ENCODE peak calls at places on chromosomes 5 and 9, in five cellular contexts. P is PC-3, N is colonic mucosa, Y is hepatocyte, I is neuronal stem cell. R is an unnamed sample.
A peak's percentile ranks its signal among the peaks of the same experiment; 100 is the strongest.

GRCh38 chr5:147303976-147304375 is 69.2 kb downstream of the STK32A start:
- DNase-seq in P (peak; percentile 88), N (no peak), Y (no peak), I (no peak), R (no peak)

GRCh38 chr5:54841481-54841880 is 143.9 kb downstream of the ESM1 start:
- DNase-seq in P (no peak), N (no peak), Y (no peak), I (no peak), R (no peak)

GRCh38 chr5:32712463-32713395 is 1.6 kb downstream of the NPR3 start:
- DNase-seq in P (peak; percentile 15), N (no peak), Y (no peak), I (peak; percentile 8), R (peak; percentile 74)

GRCh38 chr5:88145603-88146467 is 122.8 kb downstream of the TMEM161B start:
- DNase-seq in P (no peak), N (no peak), Y (peak; percentile 45), I (peak; percentile 37), R (peak; percentile 79)

GRCh38 chr5:133236976-133237375 is 185.2 kb downstream of the HSPA4 start:
- DNase-seq in P (no peak), N (no peak), Y (no peak), I (no peak), R (peak; percentile 42)

GRCh38 chr9:653421-653820 is 188.1 kb upstream of the DMRT1 start:
- DNase-seq in P (no peak), N (no peak), Y (no peak), I (no peak), R (no peak)

GRCh38 chr9:113906411-113907110 is 30.5 kb downstream of the ZNF618 start:
- DNase-seq in P (no peak), N (no peak), Y (no peak), I (no peak), R (no peak)

GRCh38 chr9:133031496-133031911 is 707 bp downstream of the GTF3C5 start:
- DNase-seq in P (peak; percentile 39), N (no peak), Y (no peak), I (no peak), R (peak; percentile 62)

GRCh38 chr5:12911156-12911555 is 1006.9 kb upstream of the CTNND2 start:
- DNase-seq in P (no peak), N (no peak), Y (no peak), I (no peak), R (no peak)

GRCh38 chr5:107875834-107876233 is 205.1 kb upstream of the EFNA5 start:
- DNase-seq in P (no peak), N (no peak), Y (peak; percentile 23), I (no peak), R (peak; percentile 52)

GRCh38 chr5:121870489-121870888 is 18.8 kb downstream of the FTMT start:
- DNase-seq in P (peak; percentile 31), N (no peak), Y (peak; percentile 38), I (no peak), R (no peak)

GRCh38 chr9:20683351-20684034 is 566 bp upstream of the FOCAD start:
- DNase-seq in P (peak; percentile 17), N (peak; percentile 63), Y (peak; percentile 81), I (no peak), R (no peak)

GRCh38 chr9:38707885-38708640 is 11.9 kb downstream of the FAM240B start:
- DNase-seq in P (peak; percentile 29), N (no peak), Y (no peak), I (no peak), R (peak; percentile 78)

GRCh38 chr5:53399921-53400697 is 80.3 kb upstream of the FST start:
- DNase-seq in P (no peak), N (no peak), Y (no peak), I (no peak), R (no peak)

GRCh38 chr9:135498381-135499126 is 1.9 kb upstream of the MRPS2 start:
- DNase-seq in P (no peak), N (no peak), Y (no peak), I (no peak), R (no peak)

GRCh38 chr5:153938131-153938842 is 100.4 kb downstream of the FAM114A2 start:
- DNase-seq in P (no peak), N (no peak), Y (no peak), I (no peak), R (no peak)

GRCh38 chr9:77707696-77708095 is 59.6 kb upstream of the GNA14 start:
- DNase-seq in P (peak; percentile 91), N (no peak), Y (peak; percentile 71), I (no peak), R (no peak)

GRCh38 chr9:2015581-2016410 is 649 bp downstream of the SMARCA2 start:
- DNase-seq in P (peak; percentile 10), N (peak; percentile 57), Y (peak; percentile 73), I (peak; percentile 50), R (peak; percentile 86)

GRCh38 chr5:1058988-1059883 is 50.6 kb downstream of the NKD2 start:
- DNase-seq in P (no peak), N (no peak), Y (no peak), I (no peak), R (no peak)

GRCh38 chr5:83364322-83365299 is 106.9 kb upstream of the VCAN start:
- DNase-seq in P (no peak), N (no peak), Y (no peak), I (no peak), R (no peak)

GRCh38 chr5:140042551-140043507 is at the start of gene NRG2:
- DNase-seq in P (peak; percentile 53), N (peak; percentile 51), Y (peak; percentile 62), I (peak; percentile 69), R (peak; percentile 94)

GRCh38 chr9:73863924-73864323 is 633.2 kb upstream of the RORB start:
- DNase-seq in P (no peak), N (no peak), Y (no peak), I (no peak), R (no peak)

GRCh38 chr9:7147136-7148090 is 389.6 kb downstream of the KDM4C start:
- DNase-seq in P (no peak), N (no peak), Y (no peak), I (no peak), R (no peak)

GRCh38 chr9:101536938-101537337 is 3.3 kb downstream of the RNF20 start:
- DNase-seq in P (peak; percentile 17), N (no peak), Y (peak; percentile 39), I (peak; percentile 49), R (peak; percentile 82)

GRCh38 chr5:36900279-36900678 is 23.7 kb downstream of the NIPBL start:
- DNase-seq in P (peak; percentile 23), N (no peak), Y (no peak), I (no peak), R (no peak)

GRCh38 chr9:12697719-12698118 is 4.5 kb downstream of the TYRP1 start:
- DNase-seq in P (no peak), N (no peak), Y (no peak), I (no peak), R (no peak)

GRCh38 chr5:149217802-149218153 is 53.9 kb upstream of the AFAP1L1 start:
- DNase-seq in P (no peak), N (no peak), Y (no peak), I (no peak), R (no peak)

GRCh38 chr9:99118782-99119466 is 14.0 kb downstream of the TGFBR1 start:
- DNase-seq in P (no peak), N (no peak), Y (no peak), I (no peak), R (no peak)

GRCh38 chr5:93735378-93735777 is 6.0 kb downstream of the POU5F2 start:
- DNase-seq in P (no peak), N (no peak), Y (no peak), I (no peak), R (no peak)

GRCh38 chr5:96716007-96716406 is 53.8 kb downstream of the CAST start:
- DNase-seq in P (no peak), N (no peak), Y (no peak), I (no peak), R (no peak)
- H3K27ac ChIP-seq in P (no peak overlapping the region), N (no peak overlapping the region), Y (peak overlapping the region; percentile 93), I (no peak overlapping the region), R (no peak overlapping the region)

DNA sequence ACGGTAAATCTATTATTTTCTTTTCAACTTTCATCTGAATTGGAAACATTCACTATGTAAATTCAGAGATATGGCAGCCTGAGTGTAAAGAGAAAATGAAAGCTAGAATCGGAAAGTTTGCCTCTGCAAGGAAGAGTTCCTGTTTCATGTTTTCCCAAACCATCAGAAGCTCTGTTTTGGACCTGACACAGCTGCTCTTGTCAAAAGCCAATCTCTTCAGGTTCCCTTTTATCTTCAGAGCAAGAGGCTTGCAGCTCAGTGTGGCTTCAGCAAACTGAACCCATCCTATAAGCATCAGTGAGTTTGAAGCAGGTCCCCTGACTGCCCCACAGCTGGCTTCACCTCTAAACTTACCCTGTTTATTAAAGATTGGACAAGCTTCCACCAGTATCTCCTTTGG is 1099.7 kb downstream of the DTWD2 start:
- DNase-seq in P (no peak), N (no peak), Y (no peak), I (no peak), R (no peak)
- H3K27ac ChIP-seq in P (no peak overlapping the region), N (no peak overlapping the region), Y (no peak overlapping the region), I (no peak overlapping the region), R (no peak overlapping the region)

DNA sequence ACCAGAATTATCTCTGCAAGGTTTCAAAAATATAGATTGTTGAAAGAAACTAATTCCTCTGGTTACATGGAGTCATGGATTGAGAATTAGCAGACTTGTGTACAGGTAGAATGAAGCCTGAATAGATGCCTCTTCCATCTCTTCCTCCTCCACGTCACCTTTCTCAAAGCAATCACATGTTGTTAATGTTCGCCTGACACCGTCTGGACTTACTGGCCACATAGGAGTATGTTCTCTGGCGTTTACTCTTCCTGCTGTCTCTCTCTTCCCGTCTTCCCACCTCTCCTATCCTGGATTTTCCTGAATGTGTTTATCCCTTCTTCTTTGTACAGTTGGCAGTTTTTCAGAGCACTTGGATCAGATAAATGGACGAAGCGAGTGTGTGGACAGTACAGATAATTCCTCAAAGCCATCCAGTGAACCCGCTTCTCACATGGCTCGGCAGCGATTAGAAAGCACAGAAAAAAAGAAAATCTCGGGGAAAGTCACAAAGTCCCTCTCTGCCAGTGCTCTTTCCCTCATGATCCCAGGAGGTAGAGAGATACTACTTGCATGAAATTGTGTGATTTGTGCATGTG is 47.5 kb downstream of the CD180 start:
- DNase-seq in P (no peak), N (no peak), Y (no peak), I (no peak), R (no peak)
- H3K27ac ChIP-seq in P (no peak overlapping the region), N (no peak overlapping the region), Y (no peak overlapping the region), I (no peak overlapping the region), R (no peak overlapping the region)

GRCh38 chr9:108967916-108968315 is 33.7 kb downstream of the ABITRAM start:
- DNase-seq in P (no peak), N (no peak), Y (no peak), I (no peak), R (no peak)

GRCh38 chr9:108961151-108961550 is 27.0 kb downstream of the ABITRAM start:
- DNase-seq in P (no peak), N (no peak), Y (no peak), I (no peak), R (no peak)

DNA sequence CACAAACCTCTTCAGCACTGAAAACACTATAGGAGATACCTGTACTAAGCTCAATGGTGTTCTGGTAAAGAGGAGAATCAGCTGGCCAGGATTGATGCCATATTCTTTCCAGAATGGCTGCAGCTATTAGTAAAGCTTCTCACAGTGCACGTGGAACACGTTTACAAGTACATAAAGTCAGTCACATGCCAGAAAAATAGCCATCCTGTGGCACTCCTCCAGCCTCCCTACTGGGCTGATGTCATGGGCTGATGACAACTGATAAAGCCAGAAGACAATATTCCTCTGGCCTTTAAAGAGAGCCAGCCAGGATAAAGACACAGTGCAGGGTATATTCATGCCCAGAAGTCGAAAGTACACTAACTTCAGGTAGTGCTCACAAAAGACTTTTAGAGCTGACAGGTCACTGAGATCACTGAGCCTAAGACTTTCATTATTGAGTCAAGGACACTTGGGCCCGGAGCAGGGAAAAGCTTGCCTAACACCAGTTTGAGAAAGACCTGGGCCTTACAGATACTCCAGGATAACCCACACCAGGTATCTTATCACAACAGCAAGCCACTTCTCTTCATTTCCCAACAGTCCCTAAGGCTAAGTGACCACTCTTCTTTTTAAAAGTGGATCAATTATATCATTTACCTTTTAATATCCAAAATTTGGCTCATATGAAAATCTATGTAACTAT is 29.4 kb downstream of the ABITRAM start:
- DNase-seq in P (no peak), N (no peak), Y (no peak), I (no peak), R (no peak)
- H3K27ac ChIP-seq in P (no peak overlapping the region), N (no peak overlapping the region), Y (no peak overlapping the region), I (no peak overlapping the region), R (no peak overlapping the region)